ENCODE peak calls at places on chromosomes 5 and 9, in nine cellular contexts. X is HepG2, C is astrocyte, E is fibroblast of lung, L is kidney epithelial cell, V is Karpas-422, O is colonic mucosa, G is mucosa of descending colon, Y is cardiac fibroblast. A is an unnamed sample.

GRCh38 chr9:76699966-76700365 is 64.3 kb upstream of the PCA3 start:
- DNase-seq in X (no peak), C (peak; percentile 86), E (peak; percentile 75), L (no peak), V (no peak), O (no peak), G (no peak), Y (peak; percentile 84), A (peak; percentile 84)

GRCh38 chr5:159459951-159460538 is 129.8 kb upstream of the IL12B start:
- DNase-seq in X (no peak), C (no peak), E (peak; percentile 20), L (no peak), V (peak; percentile 42), O (no peak), G (no peak), Y (no peak), A (peak; percentile 44)

GRCh38 chr9:73411494-73411893 is 259.8 kb downstream of the ANXA1 start:
- DNase-seq in X (no peak), C (no peak), E (no peak), L (no peak), V (no peak), O (no peak), G (no peak), Y (no peak), A (no peak)

GRCh38 chr9:15513335-15513734 is 2.6 kb upstream of the PSIP1 start:
- DNase-seq in X (peak; percentile 32), C (no peak), E (peak; percentile 36), L (no peak), V (peak; percentile 53), O (no peak), G (no peak), Y (peak; percentile 21), A (no peak)

GRCh38 chr9:136365775-136366223 is 2.3 kb upstream of the DNLZ start:
- DNase-seq in X (no peak), C (no peak), E (no peak), L (no peak), V (no peak), O (no peak), G (no peak), Y (no peak), A (no peak)

GRCh38 chr5:178290376-178290775 is 57.8 kb upstream of the PHYKPL start:
- DNase-seq in X (no peak), C (no peak), E (no peak), L (no peak), V (no peak), O (no peak), G (no peak), Y (no peak), A (no peak)

GRCh38 chr9:73270967-73271722 is 119.5 kb downstream of the ANXA1 start:
- DNase-seq in X (peak; percentile 75), C (peak; percentile 93), E (peak; percentile 56), L (peak; percentile 47), V (no peak), O (no peak), G (no peak), Y (peak; percentile 84), A (peak; percentile 80)

GRCh38 chr5:150846651-150847333 is 471 bp downstream of the IRGM start:
- DNase-seq in X (peak; percentile 78), C (peak; percentile 78), E (peak; percentile 94), L (peak; percentile 58), V (peak; percentile 87), O (peak; percentile 66), G (no peak), Y (peak; percentile 96), A (peak; percentile 84)

GRCh38 chr5:139222346-139222745 is 24.2 kb upstream of the SIL1 start:
- DNase-seq in X (no peak), C (no peak), E (no peak), L (no peak), V (no peak), O (no peak), G (no peak), Y (no peak), A (no peak)

GRCh38 chr9:90860382-90860781 is 58.8 kb downstream of the SYK start:
- DNase-seq in X (no peak), C (no peak), E (no peak), L (no peak), V (no peak), O (no peak), G (no peak), Y (no peak), A (no peak)

GRCh38 chr9:14584571-14584970 is 108.7 kb downstream of the ZDHHC21 start:
- DNase-seq in X (no peak), C (no peak), E (no peak), L (no peak), V (no peak), O (no peak), G (no peak), Y (peak; percentile 7), A (no peak)

GRCh38 chr9:130939405-130939941 is 426 bp upstream of the FIBCD1 start:
- DNase-seq in X (no peak), C (no peak), E (no peak), L (no peak), V (no peak), O (peak; percentile 39), G (no peak), Y (no peak), A (peak; percentile 54)

DNA sequence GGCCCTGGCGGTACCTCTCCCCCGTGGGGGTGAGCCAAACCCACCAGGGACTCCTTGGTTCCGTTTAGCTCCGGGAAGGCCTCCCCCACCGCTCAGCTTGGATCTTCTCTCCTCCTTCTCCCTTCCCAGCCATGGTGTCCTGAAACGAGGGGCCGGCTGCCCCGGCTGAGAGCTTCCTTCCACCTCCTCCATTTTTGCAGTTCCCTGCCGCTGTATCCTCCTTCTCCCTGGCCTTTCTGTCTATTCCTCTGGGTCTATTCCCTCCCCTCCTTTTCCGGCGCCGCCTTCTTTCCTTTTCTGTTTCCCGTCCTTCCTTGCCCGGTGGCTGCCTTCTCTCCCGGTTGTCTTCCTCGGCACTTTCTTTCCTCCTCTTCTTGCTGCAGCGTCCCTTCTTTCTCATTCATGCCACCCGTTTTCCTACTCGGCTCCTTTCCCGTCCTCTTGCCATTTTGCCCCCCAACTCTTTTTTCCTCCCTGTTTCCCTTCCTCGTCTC is 110.4 kb downstream of the LIFR start:
- DNase-seq in X (no peak), C (no peak), E (no peak), L (no peak), V (no peak), O (no peak), G (no peak), Y (no peak), A (no peak)
- H3K4me3 ChIP-seq in X (no peak overlapping the region), C (peak overlapping the region; percentile 43), E (peak overlapping the region; percentile 40), L (peak overlapping the region; percentile 1), V (no peak overlapping the region), O (no peak overlapping the region), G (no peak overlapping the region), Y (peak overlapping the region; percentile 22), A (peak overlapping the region; percentile 21)

GRCh38 chr5:72608297-72608696 is 101.1 kb upstream of the ZNF366 start:
- DNase-seq in X (no peak), C (peak; percentile 37), E (peak; percentile 86), L (no peak), V (no peak), O (no peak), G (no peak), Y (peak; percentile 84), A (peak; percentile 89)
- H3K4me3 ChIP-seq in X (no peak overlapping the region), C (no peak overlapping the region), E (no peak overlapping the region), L (no peak overlapping the region), V (no peak overlapping the region), O (no peak overlapping the region), G (no peak overlapping the region), Y (no peak overlapping the region), A (no peak overlapping the region)

GRCh38 chr5:90096415-90097081 is 313.0 kb downstream of the CETN3 start:
- DNase-seq in X (peak; percentile 10), C (peak; percentile 92), E (peak; percentile 59), L (peak; percentile 48), V (no peak), O (no peak), G (no peak), Y (peak; percentile 81), A (peak; percentile 51)

GRCh38 chr5:90099099-90099498 is 310.5 kb downstream of the CETN3 start:
- DNase-seq in X (no peak), C (peak; percentile 34), E (no peak), L (no peak), V (no peak), O (no peak), G (no peak), Y (peak; percentile 78), A (no peak)

GRCh38 chr5:90093931-90094485 is 315.5 kb downstream of the CETN3 start:
- DNase-seq in X (no peak), C (no peak), E (no peak), L (no peak), V (no peak), O (no peak), G (no peak), Y (peak; percentile 56), A (no peak)

GRCh38 chr5:90095292-90096060 is 314.1 kb downstream of the CETN3 start:
- DNase-seq in X (no peak), C (peak; percentile 7), E (no peak), L (no peak), V (no peak), O (no peak), G (no peak), Y (no peak), A (no peak)

DNA sequence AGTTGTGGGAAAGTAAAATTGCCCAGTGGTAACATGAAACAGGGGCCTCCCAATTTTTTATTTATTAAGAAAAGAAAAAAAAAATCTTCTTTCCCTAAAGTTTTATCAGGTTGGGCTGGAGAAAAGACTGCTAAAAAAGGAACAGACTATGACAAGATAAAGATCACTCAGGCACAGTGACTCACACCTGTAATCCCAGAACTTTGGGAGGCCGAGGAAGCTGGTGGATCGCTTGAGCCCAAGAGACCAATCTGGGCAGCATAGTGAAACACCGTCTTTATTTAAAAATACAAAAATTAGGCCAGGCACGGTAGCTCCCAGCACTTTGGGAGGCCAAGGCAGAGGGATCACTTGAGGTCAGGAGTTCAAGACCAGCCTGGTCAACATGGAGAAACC is 312.5 kb downstream of the CETN3 start:
- DNase-seq in X (no peak), C (no peak), E (no peak), L (no peak), V (no peak), O (no peak), G (no peak), Y (no peak), A (no peak)
- H3K4me3 ChIP-seq in X (no peak overlapping the region), C (no peak overlapping the region), E (no peak overlapping the region), L (no peak overlapping the region), V (no peak overlapping the region), O (no peak overlapping the region), G (no peak overlapping the region), Y (no peak overlapping the region), A (no peak overlapping the region)

GRCh38 chr9:133458643-133459312 is 1.0 kb upstream of the CACFD1 start:
- DNase-seq in X (peak; percentile 41), C (no peak), E (no peak), L (no peak), V (no peak), O (no peak), G (no peak), Y (no peak), A (no peak)

GRCh38 chr9:133457748-133458147 is 2.0 kb upstream of the CACFD1 start:
- DNase-seq in X (no peak), C (no peak), E (no peak), L (no peak), V (no peak), O (no peak), G (no peak), Y (no peak), A (no peak)

GRCh38 chr9:133460405-133461175 is 812 bp downstream of the CACFD1 start:
- DNase-seq in X (peak; percentile 97), C (no peak), E (peak; percentile 20), L (no peak), V (peak; percentile 78), O (peak; percentile 91), G (peak; percentile 92), Y (peak; percentile 32), A (no peak)

GRCh38 chr9:133461975-133462374 is 2.2 kb downstream of the CACFD1 start:
- DNase-seq in X (peak; percentile 42), C (no peak), E (no peak), L (no peak), V (no peak), O (no peak), G (peak; percentile 46), Y (no peak), A (no peak)

GRCh38 chr9:133459476-133460404 is at the start of gene CACFD1:
- DNase-seq in X (peak; percentile 93), C (peak; percentile 80), E (peak; percentile 86), L (peak; percentile 71), V (peak; percentile 98), O (peak; percentile 99), G (peak; percentile 99), Y (peak; percentile 96), A (peak; percentile 85)
- H3K4me3 ChIP-seq in X (peak within 1 kb of the TSS; percentile 89), C (peak within 1 kb of the TSS; percentile 87), E (peak within 1 kb of the TSS; percentile 79), L (peak within 1 kb of the TSS; percentile 57), V (peak within 1 kb of the TSS; percentile 77), O (peak within 1 kb of the TSS; percentile 58), G (peak within 1 kb of the TSS; percentile 31), Y (peak within 1 kb of the TSS; percentile 61), A (peak within 1 kb of the TSS; percentile 75)

A was measured in foreskin fibroblast.